ENCODE peak calls at places on chromosomes 4 and X, in four cellular contexts. O is HCT116, D is A549, W is breast epithelium. B is an unnamed sample.

GRCh38 chr4:155772459-155773195 is 13.8 kb downstream of the GUCY1B1 start:
- DNase-seq in O (no peak), D (no peak), W (no peak), B (no peak)

GRCh38 chr4:174848596-174848995 is 19.5 kb upstream of the GLRA3 start:
- DNase-seq in O (no peak), D (no peak), W (no peak), B (no peak)

GRCh38 chr4:15436515-15436914 is 8.7 kb downstream of the C1QTNF7 start:
- DNase-seq in O (no peak), D (no peak), W (no peak), B (no peak)

GRCh38 chr4:96120206-96120605 is 280.3 kb downstream of the PDHA2 start:
- DNase-seq in O (no peak), D (no peak), W (no peak), B (no peak)

GRCh38 chr4:48341776-48342558 is 638 bp downstream of the SLAIN2 start:
- DNase-seq in O (no peak), D (no peak), W (peak; percentile 34), B (peak; percentile 35)

GRCh38 chr4:7261174-7261573 is 68.8 kb downstream of the SORCS2 start:
- DNase-seq in O (no peak), D (no peak), W (no peak), B (no peak)

GRCh38 chrX:104347860-104348259 is 93.1 kb upstream of the ESX1 start:
- DNase-seq in O (no peak), D (no peak), W (no peak), B (no peak)

GRCh38 chr4:162056947-162057346 is 106.9 kb downstream of the FSTL5 start:
- DNase-seq in O (no peak), D (no peak), W (no peak), B (no peak)

GRCh38 chrX:44400588-44400987 is 57.1 kb upstream of the EFHC2 start:
- DNase-seq in O (peak; percentile 64), D (peak; percentile 24), W (no peak), B (no peak)

GRCh38 chrX:38881727-38882126 is 80.5 kb downstream of the MID1IP1 start:
- DNase-seq in O (no peak), D (no peak), W (no peak), B (no peak)

GRCh38 chrX:68821616-68822015 is 7.2 kb upstream of the EFNB1 start:
- DNase-seq in O (no peak), D (no peak), W (no peak), B (no peak)

GRCh38 chrX:46649421-46650260 is 76.1 kb downstream of the CHST7 start:
- DNase-seq in O (no peak), D (no peak), W (peak; percentile 35), B (peak; percentile 53)

GRCh38 chr4:2058264-2059033 is 678 bp upstream of the NAT8L start:
- DNase-seq in O (no peak), D (no peak), W (no peak), B (no peak)

GRCh38 chr4:14908635-14909034 is 93.6 kb upstream of the CPEB2 start:
- DNase-seq in O (peak; percentile 12), D (no peak), W (no peak), B (no peak)

GRCh38 chr4:102344520-102344954 is 745 bp downstream of the SLC39A8 start:
- DNase-seq in O (peak; percentile 10), D (peak; percentile 57), W (peak; percentile 53), B (peak; percentile 79)
- TF ChIP-seq POLR2A in O (no peak), D (peak; percentile 32), W (no peak), B (no peak)

GRCh38 chrX:70504772-70505450 is 60.3 kb downstream of the DLG3 start:
- DNase-seq in O (no peak), D (no peak), W (no peak), B (no peak)
- H3K9me3 ChIP-seq in O (no peaks in the 10 kb centered on the region), D (no peaks in the 10 kb centered on the region), W (no peaks in the 10 kb centered on the region), B (no peaks in the 10 kb centered on the region)

GRCh38 chrX:81202413-81202794 is 502 bp downstream of the SH3BGRL start:
- DNase-seq in O (no peak), D (no peak), W (no peak), B (no peak)
- TF ChIP-seq POLR2A in O (no peak), D (no peak), W (no peak), B (no peak)

GRCh38 chrX:155778844-155779553 is 102.1 kb upstream of the VAMP7 start:
- DNase-seq in O (no peak), D (no peak), W (no peak), B (no peak)
- H3K9me3 ChIP-seq in O (no peaks in the 10 kb centered on the region), D (no peaks in the 10 kb centered on the region), W (no peaks in the 10 kb centered on the region), B (no peaks in the 10 kb centered on the region)

DNA sequence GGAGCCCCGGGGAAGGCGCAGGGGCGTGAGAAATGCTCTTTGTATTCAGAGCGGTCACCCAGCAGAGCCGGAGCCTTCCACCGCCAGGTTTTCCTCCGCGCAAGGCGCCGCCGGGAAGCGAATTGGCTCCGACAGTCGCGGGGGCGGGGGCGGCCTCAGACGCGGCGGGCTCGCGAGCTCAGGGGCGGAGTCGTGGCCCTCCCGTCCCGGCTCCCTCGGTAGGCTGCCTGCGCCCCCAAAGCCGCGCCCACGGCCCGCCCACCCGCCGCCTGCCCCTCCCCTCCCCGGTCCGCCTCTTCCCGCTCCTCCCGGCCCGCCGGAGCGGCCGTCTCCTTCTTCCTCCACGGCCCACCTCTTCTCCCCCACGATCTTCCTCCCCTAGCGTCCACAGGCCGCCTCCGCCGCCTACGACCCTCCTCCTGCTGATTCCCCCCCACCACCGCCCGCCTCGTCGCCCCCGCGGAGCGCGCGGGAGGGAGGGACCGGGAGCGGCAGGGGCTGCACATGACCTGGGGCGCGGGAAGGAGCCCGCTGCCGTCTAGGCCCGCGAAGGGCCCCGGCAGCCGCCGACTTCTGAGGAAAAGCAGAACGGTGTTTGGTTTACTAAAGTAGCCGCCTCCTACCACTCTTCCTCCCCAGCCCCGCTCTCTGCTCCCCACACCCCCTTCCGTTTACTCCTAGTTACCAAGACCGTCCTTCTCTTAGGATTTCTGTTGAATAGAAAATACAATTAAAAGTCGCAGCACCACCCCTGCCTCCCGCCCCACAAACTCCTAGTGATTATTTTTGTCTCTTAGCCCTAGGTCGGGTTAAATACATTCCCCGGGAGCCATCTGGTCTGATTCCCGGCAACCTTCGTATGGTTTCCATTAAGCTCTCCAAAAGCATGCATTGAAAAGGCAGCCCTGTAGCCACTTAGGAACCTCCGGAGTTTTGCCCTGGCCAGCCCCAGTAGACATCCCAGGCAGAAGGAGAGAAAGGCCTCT is 53.2 kb downstream of the C4orf51 start:
- DNase-seq in O (peak; percentile 76), D (peak; percentile 83), W (peak; percentile 94), B (peak; percentile 81)
- TF ChIP-seq POLR2A in O (no peak), D (peak; percentile 16), W (peak; percentile 88), B (peak; percentile 56)

GRCh38 chrX:144275403-144275802 is 391.5 kb downstream of the UBE2NL start:
- DNase-seq in O (no peak), D (no peak), W (no peak), B (no peak)
- H3K9me3 ChIP-seq in O (no peaks in the 10 kb centered on the region), D (no peaks in the 10 kb centered on the region), W (no peaks in the 10 kb centered on the region), B (no peaks in the 10 kb centered on the region)

GRCh38 chr4:70901607-70901983 is 574 bp upstream of the MOB1B start:
- DNase-seq in O (no peak), D (no peak), W (no peak), B (no peak)

GRCh38 chr4:70902577-70903281 is 560 bp downstream of the MOB1B start:
- DNase-seq in O (no peak), D (peak; percentile 2), W (peak; percentile 18), B (no peak)

GRCh38 chr4:70903282-70903603 is 1.1 kb downstream of the MOB1B start:
- DNase-seq in O (no peak), D (no peak), W (no peak), B (no peak)

DNA sequence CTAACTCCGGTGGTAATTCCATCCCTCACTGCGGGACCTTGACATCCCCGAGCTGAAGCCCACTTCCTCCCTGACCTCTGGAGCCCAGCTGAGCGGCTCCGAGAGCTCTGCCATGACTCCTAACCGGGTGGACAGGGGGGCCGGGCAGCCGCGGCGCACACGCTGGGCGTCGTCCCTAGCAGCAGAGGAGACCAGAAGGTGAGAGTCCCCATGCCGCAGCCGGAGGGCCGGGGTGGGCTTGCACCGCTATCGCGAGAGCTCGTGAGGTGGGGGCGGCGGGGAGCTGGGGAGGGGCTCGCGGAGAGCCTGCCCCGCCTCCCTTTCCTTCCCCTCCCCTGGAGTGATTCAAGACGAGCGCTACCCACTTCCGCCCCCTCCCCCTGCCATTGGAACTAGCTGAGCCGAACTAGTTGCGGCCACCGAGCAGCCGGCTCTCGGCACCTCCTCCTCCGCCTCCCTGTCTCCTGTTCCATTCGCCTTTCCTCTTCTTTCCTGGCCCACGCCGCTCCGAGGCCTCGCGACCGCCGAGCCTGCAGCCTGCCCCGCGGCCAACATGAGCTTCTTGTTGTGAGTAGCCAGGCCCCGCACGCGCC is at the start of gene MOB1B:
- DNase-seq in O (peak; percentile 59), D (peak; percentile 81), W (peak; percentile 77), B (peak; percentile 95)
- TF ChIP-seq POLR2A in O (peak; percentile 46), D (peak; percentile 55), W (no peak), B (no peak)

GRCh38 chr4:23361453-23361852 is 528.4 kb downstream of the PPARGC1A start:
- DNase-seq in O (no peak), D (no peak), W (no peak), B (no peak)
- H3K9me3 ChIP-seq in O (peaks cover 11% of the 10 kb centered on the region), D (no peaks in the 10 kb centered on the region), W (no peaks in the 10 kb centered on the region), B (no peaks in the 10 kb centered on the region)

GRCh38 chr4:151408380-151408629 is 671 bp upstream of the FHIP1A start:
- DNase-seq in O (no peak), D (no peak), W (no peak), B (no peak)

GRCh38 chr4:151408630-151409469 is at the start of gene FHIP1A:
- DNase-seq in O (peak; percentile 93), D (peak; percentile 59), W (peak; percentile 92), B (peak; percentile 71)

GRCh38 chr4:151407466-151408379 is 1.3 kb upstream of the FHIP1A start:
- DNase-seq in O (no peak), D (no peak), W (peak; percentile 51), B (peak; percentile 69)

GRCh38 chr4:151407018-151407417 is 2.0 kb upstream of the FHIP1A start:
- DNase-seq in O (no peak), D (no peak), W (no peak), B (no peak)

GRCh38 chr4:151409470-151410313 is 716 bp downstream of the FHIP1A start:
- DNase-seq in O (peak; percentile 3), D (no peak), W (peak; percentile 51), B (peak; percentile 62)
- TF ChIP-seq POLR2A in O (no peak), D (no peak), W (no peak), B (peak; percentile 16)